ENCODE peak calls at places on chromosome 3, in four cellular contexts. L is tibial nerve, K is A549, T is heart left ventricle. F is an unnamed sample. For H3K4me1, the result is how much of the 10 kb centered on the place peaks cover.

GRCh38 chr3:169128579-169128978 is 534.9 kb downstream of the MECOM start:
- DNase-seq in L (no peak), K (no peak), T (no peak), F (no peak)

GRCh38 chr3:184275961-184276910 is at the start of gene ECE2:
- DNase-seq in T (no peak), L (no peak), K (no peak), F (no peak)

GRCh38 chr3:98778383-98778782 is 15.2 kb downstream of the ST3GAL6 start:
- DNase-seq in L (no peak), K (no peak), T (no peak), F (no peak)

GRCh38 chr3:148023994-148024393 is 614.8 kb downstream of the ZIC1 start:
- DNase-seq in T (no peak), L (no peak), K (no peak), F (no peak)

GRCh38 chr3:71129611-71130515 is 453.7 kb downstream of the FOXP1 start:
- DNase-seq in T (no peak), L (no peak), K (no peak), F (no peak)

GRCh38 chr3:52281980-52282801 is 3.7 kb upstream of the WDR82 start:
- DNase-seq in T (no peak), L (no peak), K (no peak), F (no peak)

GRCh38 chr3:142624725-142625440 is 28.7 kb downstream of the PLS1 start:
- DNase-seq in K (no peak), L (no peak), T (no peak), F (no peak)

GRCh38 chr3:69855436-69856162 is 116.3 kb downstream of the MITF start:
- DNase-seq in K (no peak), L (no peak), T (no peak), F (no peak)

GRCh38 chr3:74491874-74492273 is 122.6 kb downstream of the CNTN3 start:
- DNase-seq in T (no peak), K (no peak), L (no peak), F (no peak)

GRCh38 chr3:77296527-77296926 is 256.6 kb downstream of the ROBO2 start:
- DNase-seq in K (no peak), T (no peak), L (no peak), F (no peak)

GRCh38 chr3:82587174-82587573 is 825.7 kb upstream of the GBE1 start:
- DNase-seq in K (no peak), L (no peak), T (no peak), F (no peak)

GRCh38 chr3:122085666-122086065 is 30.5 kb downstream of the CD86 start:
- DNase-seq in T (no peak), L (no peak), K (no peak), F (no peak)

GRCh38 chr3:49924683-49925082 is 4.9 kb downstream of the MON1A start:
- DNase-seq in K (no peak), T (no peak), L (no peak), F (no peak)

GRCh38 chr3:33058780-33059179 is 38.2 kb downstream of the GLB1 start:
- DNase-seq in T (no peak), K (no peak), L (no peak), F (no peak)

GRCh38 chr3:72488736-72489030 is 359.6 kb downstream of the SHQ1 start:
- DNase-seq in T (no peak), K (no peak), L (no peak), F (no peak)

GRCh38 chr3:196268270-196269163 is 19.0 kb downstream of the PCYT1A start:
- DNase-seq in K (no peak), T (no peak), L (no peak), F (no peak)

GRCh38 chr3:72517325-72517724 is 330.9 kb downstream of the SHQ1 start:
- DNase-seq in K (no peak), L (no peak), T (no peak), F (no peak)

GRCh38 chr3:142888099-142888483 is 792 bp downstream of the PCOLCE2 start:
- DNase-seq in K (peak), T (peak), L (no peak), F (no peak)

GRCh38 chr3:138195491-138195890 is 8.4 kb downstream of the ARMC8 start:
- DNase-seq in K (no peak), T (no peak), L (no peak), F (no peak)

GRCh38 chr3:187770224-187770623 is 25.0 kb upstream of the BCL6 start:
- DNase-seq in T (no peak), L (no peak), K (no peak), F (no peak)

GRCh38 chr3:71201939-71202338 is 381.6 kb downstream of the FOXP1 start:
- DNase-seq in K (no peak), L (peak), T (no peak), F (peak)

GRCh38 chr3:143242691-143243090 is 123.1 kb downstream of the CHST2 start:
- DNase-seq in K (no peak), T (no peak), L (no peak), F (no peak)

GRCh38 chr3:170751083-170751893 is 118.7 kb downstream of the RPL22L1 start:
- DNase-seq in T (peak), L (peak), K (peak), F (peak)

GRCh38 chr3:77041756-77042155 is 1.9 kb downstream of the ROBO2 start:
- DNase-seq in T (no peak), K (no peak), L (no peak), F (no peak)

GRCh38 chr3:52845157-52845556 is 10.3 kb upstream of the MUSTN1 start:
- DNase-seq in L (peak), K (no peak), T (no peak), F (peak)

GRCh38 chr3:16849240-16849639 is 35.5 kb upstream of the PLCL2 start:
- DNase-seq in T (no peak), L (no peak), K (no peak), F (peak)

GRCh38 chr3:11757441-11757875 is 89.2 kb downstream of the TAMM41 start:
- DNase-seq in T (no peak), L (no peak), K (no peak), F (no peak)

GRCh38 chr3:197749315-197749600 is 425 bp upstream of the FYTTD1 start:
- DNase-seq in T (no peak), K (peak), L (no peak), F (no peak)

GRCh38 chr3:194554488-194555098 is 67.8 kb upstream of the ATP13A3 start:
- DNase-seq in L (no peak), K (no peak), T (no peak), F (no peak)

GRCh38 chr3:70820397-70820796 is 508.0 kb upstream of the MDFIC2 start:
- DNase-seq in L (no peak), T (no peak), K (no peak), F (no peak)

GRCh38 chr3:43345877-43346276 is 59.5 kb downstream of the SNRK start:
- DNase-seq in K (no peak), T (no peak), L (no peak), F (no peak)

GRCh38 chr3:79018671-79019136 is 749.1 kb downstream of the ROBO1 start:
- DNase-seq in K (peak), L (no peak), T (peak), F (peak)

GRCh38 chr3:46078712-46079400 is 51.6 kb upstream of the XCR1 start:
- DNase-seq in L (peak), T (peak), K (peak), F (peak)

DNA sequence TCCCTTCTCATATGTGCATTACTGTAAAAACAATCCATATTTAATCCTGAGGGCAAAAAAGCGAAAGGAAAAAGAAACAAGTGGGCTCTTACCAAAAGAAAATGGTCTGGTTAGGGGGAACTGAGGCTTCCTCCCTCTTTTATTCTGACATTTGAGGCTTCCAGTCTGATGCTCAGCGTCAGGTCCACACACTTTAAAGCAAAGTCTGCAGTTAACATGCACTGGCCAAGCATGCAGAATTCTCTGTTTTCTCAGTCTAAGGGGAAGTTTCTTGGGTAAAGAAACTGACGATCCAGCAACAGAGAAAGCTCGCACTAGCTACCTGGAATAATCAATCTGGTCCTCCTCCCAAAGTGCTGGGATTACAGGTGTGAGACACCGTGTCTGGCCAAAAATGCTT is 36.3 kb upstream of the TRIM59 start:
- DNase-seq in L (no peak), K (peak), T (no peak), F (no peak)
- TF ChIP-seq CTCF in L (no peak), K (no peak), T (no peak), F (no peak)

GRCh38 chr3:13018561-13019242 is 54.5 kb downstream of the IQSEC1 start:
- DNase-seq in K (no peak), L (no peak), T (no peak), F (no peak)
- H3K4me1 ChIP-seq in K (under half), L (half or more), T (half or more), F (under half)

DNA sequence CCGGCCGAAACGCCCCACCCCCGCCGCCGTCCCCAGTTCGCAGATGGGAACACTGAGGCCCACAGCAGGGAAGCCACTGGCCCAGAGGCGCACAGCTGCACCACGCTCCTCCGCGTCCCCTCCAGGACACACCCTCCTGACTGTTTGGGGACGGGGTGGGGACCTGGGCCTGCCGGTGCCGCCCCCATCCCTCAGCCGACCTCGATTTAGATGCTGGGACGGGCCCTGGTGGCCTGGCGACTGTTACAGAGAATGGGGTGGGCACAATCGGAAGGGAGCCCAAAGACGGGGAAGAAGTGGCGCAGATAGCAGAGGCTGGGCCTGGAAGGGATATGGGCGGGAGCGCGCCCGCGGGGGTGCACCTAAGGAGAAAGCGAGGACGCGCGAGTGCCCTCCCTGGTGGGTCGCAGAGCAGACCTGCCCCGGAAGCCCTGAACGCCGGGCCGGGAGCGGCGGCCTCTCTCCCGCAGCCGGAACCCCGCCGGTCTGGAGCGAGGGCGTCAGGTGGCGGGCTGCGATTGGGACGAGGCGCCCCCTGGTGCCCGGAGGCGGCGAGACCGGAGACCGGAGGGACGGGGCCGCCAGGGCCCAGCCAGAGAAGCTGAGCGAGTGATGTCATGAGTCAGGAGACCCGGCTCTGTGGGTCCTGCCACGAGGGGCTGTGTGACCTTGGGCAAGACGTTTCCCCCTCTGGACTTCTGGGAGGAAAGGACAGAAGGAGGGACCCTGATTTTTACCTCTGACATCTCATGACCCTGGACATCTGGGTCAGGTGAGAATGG is 78.4 kb downstream of the IQSEC1 start:
- DNase-seq in L (peak), K (peak), T (peak), F (peak)
- TF ChIP-seq POLR2A in L (peak), K (peak), T (no peak), F (peak)

DNA sequence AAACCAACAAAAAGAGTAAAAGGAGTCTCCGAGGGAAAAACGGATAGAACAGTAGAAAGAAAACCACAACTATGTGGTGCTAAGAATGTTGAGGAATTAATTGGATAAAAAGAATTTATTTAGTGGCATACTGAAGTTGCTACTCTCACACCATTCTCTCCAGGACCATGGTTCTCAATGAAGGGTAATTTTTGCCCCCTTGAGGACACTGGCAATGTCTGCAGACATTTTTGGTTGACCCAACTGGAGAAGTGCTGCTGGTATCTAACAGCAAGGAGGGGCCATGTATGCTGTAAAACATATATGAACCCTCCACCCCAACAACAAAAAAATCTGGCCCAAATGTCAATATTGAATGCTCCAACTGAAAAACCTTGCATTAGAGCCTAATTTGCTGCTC is 85.9 kb upstream of the CSPG5 start:
- DNase-seq in L (no peak), K (peak), T (no peak), F (no peak)
- TF ChIP-seq CTCF in L (no peak), K (no peak), T (no peak), F (no peak)

GRCh38 chr3:66465034-66465433 is 35.8 kb downstream of the LRIG1 start:
- DNase-seq in T (no peak), L (no peak), K (no peak), F (no peak)

GRCh38 chr3:66464512-66464894 is 36.3 kb downstream of the LRIG1 start:
- DNase-seq in T (no peak), L (no peak), K (no peak), F (no peak)

GRCh38 chr3:66465587-66465986 is 35.2 kb downstream of the LRIG1 start:
- DNase-seq in L (no peak), T (no peak), K (no peak), F (no peak)

GRCh38 chr3:66463054-66463631 is 37.7 kb downstream of the LRIG1 start:
- DNase-seq in T (no peak), L (no peak), K (no peak), F (no peak)

DNA sequence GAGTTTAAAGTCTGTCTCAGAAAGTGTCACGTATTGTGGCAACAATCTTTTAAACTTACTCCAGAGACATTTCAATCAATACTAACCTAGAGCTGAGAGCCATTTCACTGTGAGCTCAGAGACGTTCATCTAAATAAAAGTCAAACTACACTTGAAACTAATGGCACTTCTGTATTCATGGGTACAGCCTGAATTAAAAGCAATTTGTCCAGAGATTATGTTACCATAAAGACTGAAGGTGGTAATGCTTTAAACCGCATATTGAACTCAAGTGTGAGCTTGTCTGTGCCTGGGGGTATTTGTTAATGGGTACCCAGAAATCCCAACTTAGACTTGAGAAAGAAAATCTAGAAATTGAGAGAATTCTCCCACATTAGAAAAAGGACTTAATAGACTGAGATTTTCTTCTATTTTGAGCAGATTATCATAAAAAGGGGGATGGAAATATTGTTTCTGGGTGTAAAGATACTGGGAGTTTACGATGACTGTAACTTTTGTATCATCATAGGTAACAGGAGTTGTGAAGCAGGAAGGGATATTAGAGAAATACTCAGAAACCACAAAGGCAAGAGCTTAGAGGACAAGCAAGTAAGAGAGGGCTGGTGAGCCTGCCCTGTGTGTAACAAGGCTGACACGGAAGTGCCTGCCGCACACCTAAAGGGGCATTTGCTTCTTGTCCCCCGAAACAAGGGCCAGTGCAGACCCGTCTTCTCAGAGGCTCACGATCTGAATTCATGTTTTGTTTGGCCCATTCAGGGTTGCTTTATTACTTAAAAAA is 36.9 kb downstream of the LRIG1 start:
- DNase-seq in K (no peak), T (no peak), L (no peak), F (no peak)
- H3K4me1 ChIP-seq in K (under half), T (under half), L (under half), F (under half)

DNA sequence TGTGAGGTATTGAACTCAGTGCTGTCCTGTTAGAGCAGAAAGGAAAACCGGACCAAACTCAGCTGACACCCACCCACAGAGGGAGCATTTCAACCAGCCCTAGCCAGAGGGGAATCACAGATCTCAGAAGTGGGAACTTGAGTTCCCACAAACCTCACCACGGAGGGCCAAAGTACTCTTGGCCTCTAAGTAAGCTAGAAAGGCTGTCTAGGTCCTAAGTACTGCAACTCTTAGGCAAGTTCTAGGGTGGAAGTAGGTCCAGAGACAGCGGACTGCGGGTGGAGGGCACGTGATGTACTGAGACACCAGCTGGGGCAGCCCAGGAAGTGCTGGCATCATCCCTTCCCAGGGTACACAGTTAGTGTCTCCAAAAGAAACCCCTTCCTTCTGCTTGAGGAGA is 34.1 kb downstream of the EOMES start:
- DNase-seq in T (no peak), K (no peak), L (no peak), F (no peak)
- TF ChIP-seq POLR2A in T (no peak), K (no peak), L (no peak), F (no peak)